ENCODE peak calls at places on chromosomes 2 and 18, in four cellular contexts. Q is right atrium auricular region, T is uterus, J is A549. F is an unnamed sample.

GRCh38 chr2:19649107-19649506 is 252.7 kb downstream of the TTC32 start:
- DNase-seq in J (no peak), T (no peak), Q (no peak), F (no peak)

GRCh38 chr2:96792772-96793749 is 23.0 kb upstream of the CNNM3 start:
- DNase-seq in J (no peak), T (no peak), Q (no peak), F (no peak)

GRCh38 chr2:231709636-231709980 is 1.3 kb downstream of the PTMA start:
- DNase-seq in T (peak; percentile 59), J (no peak), Q (peak; percentile 77), F (peak; percentile 68)

GRCh38 chr18:26159353-26159752 is 25.7 kb downstream of the PSMA8 start:
- DNase-seq in Q (no peak), T (no peak), J (peak; percentile 4), F (no peak)

GRCh38 chr2:3038636-3039035 is 339.0 kb downstream of the EIPR1 start:
- DNase-seq in Q (no peak), J (no peak), T (no peak), F (no peak)

GRCh38 chr2:43707255-43707654 is 31.0 kb upstream of the C1GALT1C1L start:
- DNase-seq in T (peak; percentile 75), J (peak; percentile 27), Q (peak; percentile 81), F (peak; percentile 92)

GRCh38 chr2:88880441-88880953 is 189.0 kb downstream of the RPIA start:
- DNase-seq in T (no peak), Q (peak; percentile 63), J (peak; percentile 43), F (peak; percentile 60)

GRCh38 chr2:60306231-60306861 is 247.1 kb downstream of the BCL11A start:
- DNase-seq in Q (no peak), T (peak; percentile 16), J (no peak), F (no peak)

GRCh38 chr18:11412790-11413189 is 196.6 kb upstream of the SLC35G4 start:
- DNase-seq in J (no peak), T (no peak), Q (no peak), F (no peak)

GRCh38 chr2:3376821-3377220 is 797 bp downstream of the EIPR1 start:
- DNase-seq in J (no peak), Q (no peak), T (no peak), F (no peak)

GRCh38 chr2:175575346-175576258 is 394.1 kb upstream of the ATP5MC3 start:
- DNase-seq in J (no peak), T (no peak), Q (no peak), F (no peak)

GRCh38 chr2:214311931-214312749 is 98.7 kb upstream of the VWC2L start:
- DNase-seq in J (no peak), Q (no peak), T (no peak), F (no peak)

GRCh38 chr2:180358458-180358857 is 351.4 kb upstream of the CWC22 start:
- DNase-seq in Q (no peak), T (no peak), J (no peak), F (no peak)

GRCh38 chr2:43065871-43066270 is 160.5 kb downstream of the ZFP36L2 start:
- DNase-seq in J (no peak), Q (no peak), T (peak; percentile 12), F (peak; percentile 8)

GRCh38 chr2:45003586-45004568 is 5.4 kb downstream of the SIX2 start:
- DNase-seq in J (no peak), T (no peak), Q (no peak), F (no peak)

GRCh38 chr2:10038716-10039115 is 4.6 kb upstream of the KLF11 start:
- DNase-seq in J (no peak), T (no peak), Q (no peak), F (no peak)
- H3K4me3 ChIP-seq in J (no peak overlapping the region), T (no peak overlapping the region), Q (no peak overlapping the region), F (no peak overlapping the region)

DNA sequence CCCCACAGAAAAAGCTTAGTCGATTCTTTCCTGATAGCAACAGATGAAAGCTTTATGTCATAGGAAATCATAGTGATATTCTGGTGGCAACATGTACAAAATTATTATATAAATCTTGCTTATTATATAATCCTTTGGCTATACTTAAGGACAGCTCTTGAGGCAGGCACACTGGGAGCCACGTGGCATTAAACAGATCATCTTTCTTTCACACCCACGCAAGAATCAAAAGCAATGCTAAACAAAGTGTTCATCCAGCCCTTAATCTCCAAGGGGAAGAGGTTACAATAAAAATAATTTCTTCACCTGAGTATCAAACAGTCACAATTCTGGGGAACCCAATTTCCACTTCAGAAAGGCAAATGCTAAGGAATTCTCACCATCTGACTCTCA is 57.8 kb downstream of the CYB5A start:
- DNase-seq in J (no peak), Q (no peak), T (no peak), F (no peak)
- H3K27ac ChIP-seq in J (peak overlapping the region; percentile 82), Q (peak overlapping the region; percentile 4), T (peak overlapping the region; percentile 75), F (no peak overlapping the region)

GRCh38 chr2:159000072-159000471 is 31.6 kb downstream of the TANC1 start:
- DNase-seq in J (no peak), Q (no peak), T (no peak), F (no peak)
- H3K4me1 ChIP-seq in J (peaks cover 68% of the 10 kb centered on the region), Q (no peaks in the 10 kb centered on the region), T (peaks cover 9% of the 10 kb centered on the region), F (peaks cover 20% of the 10 kb centered on the region)

GRCh38 chr2:54725343-54726099 is 2.1 kb downstream of the EML6 start:
- DNase-seq in J (no peak), Q (no peak), T (no peak), F (no peak)
- H3K4me3 ChIP-seq in J (peak overlapping the region; percentile 49), Q (peak overlapping the region; percentile 73), T (no peak overlapping the region), F (no peak overlapping the region)

DNA sequence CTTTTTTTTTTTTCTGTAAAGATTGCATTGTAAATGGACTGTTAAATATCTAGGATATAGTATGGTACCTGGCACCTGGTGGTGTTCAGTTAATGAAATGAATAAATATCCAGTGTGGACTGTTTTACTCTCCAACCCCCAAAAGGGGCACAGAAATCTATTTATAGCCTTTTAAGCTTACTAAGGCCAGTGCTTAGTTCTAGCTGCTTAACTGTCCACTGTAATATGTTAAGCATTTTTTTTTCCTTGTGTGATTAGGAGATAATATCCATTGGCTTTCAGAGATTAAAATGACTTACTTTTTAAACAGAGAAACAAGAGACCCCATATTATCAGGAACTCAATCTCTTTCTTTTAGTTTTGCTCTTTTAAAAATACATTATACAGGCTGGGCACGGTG is 84.4 kb downstream of the ZNF532 start:
- DNase-seq in T (no peak), Q (no peak), J (no peak), F (no peak)
- H3K27ac ChIP-seq in T (no peak overlapping the region), Q (no peak overlapping the region), J (no peak overlapping the region), F (no peak overlapping the region)

GRCh38 chr2:155703048-155703447 is 629.5 kb downstream of the NR4A2 start:
- DNase-seq in J (no peak), T (no peak), Q (no peak), F (no peak)
- H3K4me1 ChIP-seq in J (no peaks in the 10 kb centered on the region), T (no peaks in the 10 kb centered on the region), Q (no peaks in the 10 kb centered on the region), F (no peaks in the 10 kb centered on the region)

GRCh38 chr18:28176933-28177827 is at the start of gene CDH2:
- DNase-seq in J (peak; percentile 66), T (peak; percentile 20), Q (peak; percentile 72), F (peak; percentile 90)
- H3K4me3 ChIP-seq in J (peak within 1 kb of the TSS; percentile 83), T (peak within 1 kb of the TSS; percentile 52), Q (peak within 1 kb of the TSS; percentile 63), F (peak within 1 kb of the TSS; percentile 63)

DNA sequence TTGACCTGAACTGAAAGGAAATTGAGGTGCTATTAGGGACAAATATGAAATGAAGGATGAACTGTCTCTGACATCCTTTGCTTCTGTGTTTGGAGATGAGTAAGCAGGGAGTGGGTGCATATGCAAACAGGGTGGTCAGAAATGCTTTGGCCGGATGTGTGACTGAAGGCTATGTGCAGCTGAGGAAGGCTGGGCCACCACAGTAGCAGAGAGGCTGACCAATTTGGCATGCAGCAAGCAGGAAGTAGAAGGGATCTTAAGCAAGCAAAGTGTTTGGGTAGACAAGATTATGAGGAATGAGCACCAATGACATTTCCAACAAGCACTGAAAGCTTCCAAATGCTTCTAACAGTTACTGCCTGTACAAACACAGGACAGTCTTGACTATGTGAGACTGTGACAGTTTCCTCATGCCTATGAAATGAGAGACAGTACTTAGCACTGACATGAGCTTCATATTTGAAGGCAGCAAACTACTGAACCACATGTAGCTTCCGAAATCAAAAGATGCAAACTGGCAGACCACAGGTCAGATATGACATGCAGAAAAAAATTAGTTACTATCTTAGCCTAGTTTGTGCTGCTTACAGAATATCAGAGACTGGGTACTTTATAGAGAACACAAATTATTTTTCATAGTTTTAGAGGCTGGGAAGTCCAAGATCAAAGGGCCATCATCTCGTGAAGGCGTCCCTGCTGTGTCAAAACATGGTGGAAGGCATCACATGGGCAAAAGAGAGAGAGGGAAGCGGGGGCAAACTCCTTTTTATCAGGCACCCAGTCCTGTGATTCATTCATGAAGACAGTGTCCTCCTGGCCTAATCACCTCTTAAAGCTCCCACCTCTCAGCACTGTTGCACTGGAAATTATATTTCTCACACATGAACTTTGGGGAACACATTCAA is 3.2 kb upstream of the ACTR3 start:
- DNase-seq in Q (peak; percentile 65), J (no peak), T (no peak), F (peak; percentile 56)
- H3K27ac ChIP-seq in Q (no peak overlapping the region), J (no peak overlapping the region), T (no peak overlapping the region), F (peak overlapping the region; percentile 27)

DNA sequence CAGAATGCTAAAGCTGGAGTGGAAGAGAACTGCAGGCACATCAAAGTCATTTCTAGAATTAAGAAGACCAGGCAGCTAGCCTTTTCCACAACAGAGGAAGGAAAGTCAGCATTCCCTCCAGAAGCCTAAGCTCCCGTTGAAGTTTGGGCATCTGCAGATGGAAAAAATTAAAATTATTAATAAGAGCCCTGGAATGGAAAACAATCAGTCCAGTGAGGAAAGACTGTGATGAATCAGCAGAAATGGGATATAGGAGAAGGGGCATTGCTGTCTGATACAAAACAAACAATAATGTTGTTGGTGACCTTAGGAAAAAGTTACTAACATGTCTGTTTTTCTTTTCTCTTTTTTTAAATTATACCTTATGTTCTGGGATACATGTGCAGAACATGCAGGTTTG is 450.7 kb upstream of the SLC14A2 start:
- DNase-seq in T (no peak), Q (no peak), J (no peak), F (no peak)
- H3K4me1 ChIP-seq in T (no peaks in the 10 kb centered on the region), Q (no peaks in the 10 kb centered on the region), J (peaks cover 27% of the 10 kb centered on the region), F (no peaks in the 10 kb centered on the region)

DNA sequence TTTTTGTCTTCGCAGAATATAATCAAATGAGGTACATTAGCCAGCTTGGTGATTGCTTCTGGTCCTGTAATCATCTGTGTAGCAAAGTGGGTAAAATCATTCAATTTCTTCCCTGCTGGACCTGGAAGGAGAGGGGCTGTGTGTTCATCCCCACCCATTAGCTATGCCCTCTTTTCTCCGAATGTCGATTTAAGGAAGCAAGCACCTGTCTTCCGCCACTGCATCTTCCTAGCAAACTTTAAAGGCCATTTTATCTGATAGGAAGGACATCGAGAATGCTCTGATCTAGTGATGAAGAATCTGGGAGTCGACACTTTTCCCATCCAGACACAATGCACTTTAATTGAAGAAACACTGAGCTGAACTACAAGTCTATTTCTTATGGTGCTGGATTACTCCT is 1.0 kb downstream of the NYAP2 start:
- DNase-seq in T (no peak), Q (no peak), J (no peak), F (no peak)
- H3K4me3 ChIP-seq in T (no peak overlapping the region), Q (no peak overlapping the region), J (no peak overlapping the region), F (no peak overlapping the region)